ENCODE peak calls at places on chromosomes 4 and X, in six cellular contexts. S is ELR; I is Ammon's horn; G is CD4-positive, alpha-beta memory T cell; J is lung; D is NT2/D1. L is an unnamed sample.

GRCh38 chr4:148359769-148360168 is 82.4 kb downstream of the NR3C2 start:
- DNase-seq in S (peak), I (no peak), G (no peak), J (no peak), D (no peak), L (no peak)

GRCh38 chr4:166726832-166727231 is 507.5 kb downstream of the SPOCK3 start:
- DNase-seq in S (no peak), I (no peak), G (no peak), J (no peak), D (no peak), L (no peak)

GRCh38 chrX:4932790-4933189 is 1219.3 kb upstream of the PRKX start:
- DNase-seq in S (no peak), I (no peak), G (no peak), J (no peak), D (no peak), L (no peak)

GRCh38 chr4:128468485-128468989 is 180.9 kb upstream of the PGRMC2 start:
- DNase-seq in S (peak), I (peak), G (no peak), J (peak), D (no peak), L (no peak)

GRCh38 chr4:25235401-25235800 is 1.6 kb downstream of the PI4K2B start:
- DNase-seq in S (no peak), I (no peak), G (no peak), J (no peak), D (no peak), L (no peak)

GRCh38 chrX:150127216-150127615 is 188.9 kb upstream of the EOLA2 start:
- DNase-seq in S (no peak), I (no peak), G (no peak), J (no peak), D (no peak), L (no peak)

GRCh38 chrX:106874075-106874474 is 29.1 kb downstream of the RIPPLY1 start:
- DNase-seq in S (peak), I (no peak), G (peak), J (no peak), D (no peak), L (no peak)

GRCh38 chr4:145299380-145300076 is 119.1 kb upstream of the OTUD4 start:
- DNase-seq in S (peak), I (peak), G (no peak), J (no peak), D (no peak), L (no peak)

GRCh38 chr4:3612275-3612674 is 80.1 kb upstream of the LRPAP1 start:
- DNase-seq in S (no peak), I (no peak), G (no peak), J (no peak), D (no peak), L (peak)

GRCh38 chrX:120365968-120366367 is 4.1 kb downstream of the ATP1B4 start:
- DNase-seq in S (no peak), I (no peak), G (no peak), J (no peak), D (no peak), L (no peak)

GRCh38 chrX:13194291-13195103 is 125.4 kb downstream of the ATXN3L start:
- DNase-seq in S (no peak), I (no peak), G (no peak), J (no peak), D (no peak), L (no peak)

GRCh38 chr4:80989921-80990544 is 40.5 kb upstream of the BMP3 start:
- DNase-seq in S (peak), I (peak), G (peak), J (no peak), D (peak), L (no peak)

GRCh38 chr4:125789018-125789417 is 474.3 kb downstream of the FAT4 start:
- DNase-seq in S (no peak), I (no peak), G (no peak), J (no peak), D (no peak), L (no peak)

GRCh38 chr4:10731162-10731561 is 46.6 kb upstream of the CLNK start:
- DNase-seq in S (no peak), I (no peak), G (no peak), J (no peak), D (no peak), L (no peak)

GRCh38 chrX:634306-634958 is 3.8 kb downstream of the SHOX start:
- DNase-seq in S (no peak), I (no peak), G (no peak), J (no peak), D (no peak), L (no peak)

GRCh38 chr4:88138561-88138960 is 19.9 kb downstream of the ABCG2 start:
- DNase-seq in S (peak), I (no peak), G (no peak), J (no peak), D (no peak), L (no peak)

GRCh38 chrX:139969286-139969685 is 4.0 kb upstream of the CXorf66 start:
- DNase-seq in S (peak), I (no peak), G (no peak), J (no peak), D (no peak), L (no peak)

GRCh38 chr4:48329976-48330375 is 11.4 kb upstream of the SLAIN2 start:
- DNase-seq in S (peak), I (no peak), G (no peak), J (no peak), D (no peak), L (no peak)

L was measured in kidney.